ENCODE peak calls at places on chromosomes 6 and 20, in five cellular contexts. Z is HCT116, Q is HepG2, A is SK-N-SH, W is H1. P is an unnamed sample.

GRCh38 chr6:68559052-68559451 is 76.0 kb upstream of the ADGRB3 start:
- DNase-seq in A (peak), Z (no peak), W (no peak), Q (no peak), P (no peak)

GRCh38 chr6:46014511-46015118 is 1.0 kb downstream of the CLIC5 start:
- DNase-seq in A (no peak), W (no peak), Q (no peak), Z (no peak), P (peak)

GRCh38 chr6:159969921-159970320 is 1.0 kb downstream of the IGF2R start:
- DNase-seq in Q (peak), W (no peak), Z (peak), A (peak), P (peak)

GRCh38 chr20:32966382-32966781 is 37.9 kb downstream of the SUN5 start:
- DNase-seq in A (peak), Z (no peak), Q (no peak), W (no peak), P (no peak)

GRCh38 chr6:91081452-91082067 is 494.7 kb upstream of the MAP3K7 start:
- DNase-seq in A (peak), W (no peak), Q (peak), Z (peak), P (peak)

GRCh38 chr6:166493427-166494100 is 92.9 kb downstream of the RAMACL start:
- DNase-seq in W (no peak), Z (no peak), A (no peak), Q (no peak), P (no peak)

GRCh38 chr6:123803456-123803861 is 206 bp upstream of the NKAIN2 start:
- DNase-seq in A (peak), Z (no peak), Q (no peak), W (no peak), P (no peak)

GRCh38 chr6:50823130-50823920 is 4.7 kb downstream of the TFAP2B start:
- DNase-seq in Q (no peak), Z (no peak), A (no peak), W (no peak), P (no peak)

GRCh38 chr20:43389839-43390626 is 67.7 kb upstream of the SRSF6 start:
- DNase-seq in A (peak), W (no peak), Q (no peak), Z (no peak), P (no peak)

GRCh38 chr6:81984599-81984998 is 232.1 kb upstream of the TENT5A start:
- DNase-seq in Q (no peak), Z (no peak), A (no peak), W (no peak), P (no peak)

GRCh38 chr6:48111575-48111974 is 578 bp upstream of the PTCHD4 start:
- DNase-seq in Z (no peak), W (no peak), Q (no peak), A (no peak), P (no peak)

GRCh38 chr6:162409986-162410715 is 317.4 kb downstream of the PRKN start:
- DNase-seq in W (no peak), Q (no peak), Z (no peak), A (no peak), P (no peak)

GRCh38 chr6:166553563-166554271 is 32.8 kb downstream of the RAMACL start:
- DNase-seq in A (no peak), W (no peak), Z (no peak), Q (no peak), P (no peak)

GRCh38 chr20:49867453-49868215 is 47.7 kb downstream of the SPATA2 start:
- DNase-seq in W (no peak), A (no peak), Q (no peak), Z (no peak), P (no peak)

GRCh38 chr6:44969446-44970175 is 358.5 kb upstream of the RUNX2 start:
- DNase-seq in Z (no peak), A (no peak), W (no peak), Q (no peak), P (no peak)

GRCh38 chr6:55925292-55925691 is 49.9 kb upstream of the BMP5 start:
- DNase-seq in W (no peak), A (no peak), Q (no peak), Z (peak), P (no peak)

GRCh38 chr20:51529758-51530157 is 12.8 kb downstream of the NFATC2 start:
- DNase-seq in W (no peak), Q (no peak), Z (no peak), A (no peak), P (no peak)

GRCh38 chr6:169791721-169792131 is 40.3 kb downstream of the ERMARD start:
- DNase-seq in Z (no peak), Q (no peak), A (no peak), W (no peak), P (no peak)

GRCh38 chr6:97658090-97658489 is 375.1 kb upstream of the MMS22L start:
- DNase-seq in A (no peak), W (no peak), Z (no peak), Q (no peak), P (no peak)

GRCh38 chr6:148055410-148055809 is 287.2 kb upstream of the SASH1 start:
- DNase-seq in A (no peak), Q (no peak), W (no peak), Z (no peak), P (no peak)

GRCh38 chr6:159298840-159299239 is 129.6 kb downstream of the FNDC1 start:
- DNase-seq in W (no peak), Q (no peak), Z (no peak), A (no peak), P (no peak)

GRCh38 chr6:26351544-26351953 is 13.4 kb upstream of the BTN3A2 start:
- DNase-seq in A (no peak), Q (peak), W (no peak), Z (peak), P (no peak)

GRCh38 chr20:61821698-61822097 is 244.0 kb downstream of the TAF4 start:
- DNase-seq in W (no peak), Z (no peak), A (no peak), Q (no peak), P (no peak)

GRCh38 chr20:58893355-58894151 is 41.0 kb downstream of the GNAS start:
- DNase-seq in A (no peak), W (no peak), Q (no peak), Z (no peak), P (no peak)

GRCh38 chr20:4235512-4236043 is 220.2 kb upstream of the RNF24 start:
- DNase-seq in Z (no peak), A (no peak), Q (no peak), W (no peak), P (no peak)

GRCh38 chr6:97702226-97702625 is 419.2 kb upstream of the MMS22L start:
- DNase-seq in Q (no peak), W (no peak), Z (no peak), A (peak), P (no peak)

GRCh38 chr6:16669227-16669626 is 92.0 kb downstream of the ATXN1 start:
- DNase-seq in W (no peak), Q (peak), A (no peak), Z (peak), P (no peak)

GRCh38 chr20:37395921-37396519 is 50.1 kb downstream of the SRC start:
- DNase-seq in A (peak), Q (no peak), Z (no peak), W (peak), P (no peak)

GRCh38 chr6:28248916-28249315 is 3.2 kb downstream of the ZKSCAN4 start:
- DNase-seq in Q (no peak), A (no peak), W (no peak), Z (no peak), P (no peak)

GRCh38 chr20:3339076-3339475 is 68.4 kb downstream of the DNAAF9 start:
- DNase-seq in W (no peak), A (no peak), Q (no peak), Z (no peak), P (no peak)

GRCh38 chr20:62359491-62360121 is 7.5 kb downstream of the LAMA5 start:
- DNase-seq in Q (no peak), A (no peak), W (no peak), Z (peak), P (no peak)

GRCh38 chr6:8645212-8645611 is 209.9 kb upstream of the SLC35B3 start:
- DNase-seq in A (no peak), W (no peak), Q (no peak), Z (no peak), P (no peak)

GRCh38 chr6:110415297-110415916 is at the start of gene DDO:
- DNase-seq in A (no peak), Z (no peak), W (no peak), Q (peak), P (peak)

GRCh38 chr6:12962995-12963394 is 246.4 kb downstream of the PHACTR1 start:
- DNase-seq in W (no peak), Q (no peak), Z (no peak), A (no peak), P (no peak)

GRCh38 chr6:38509713-38510112 is 130.0 kb downstream of the BTBD9 start:
- DNase-seq in W (no peak), A (no peak), Z (peak), Q (peak), P (no peak)
- TF ChIP-seq JUND in W (no peak), A (peak), Z (peak), Q (no peak), P (no peak)

DNA sequence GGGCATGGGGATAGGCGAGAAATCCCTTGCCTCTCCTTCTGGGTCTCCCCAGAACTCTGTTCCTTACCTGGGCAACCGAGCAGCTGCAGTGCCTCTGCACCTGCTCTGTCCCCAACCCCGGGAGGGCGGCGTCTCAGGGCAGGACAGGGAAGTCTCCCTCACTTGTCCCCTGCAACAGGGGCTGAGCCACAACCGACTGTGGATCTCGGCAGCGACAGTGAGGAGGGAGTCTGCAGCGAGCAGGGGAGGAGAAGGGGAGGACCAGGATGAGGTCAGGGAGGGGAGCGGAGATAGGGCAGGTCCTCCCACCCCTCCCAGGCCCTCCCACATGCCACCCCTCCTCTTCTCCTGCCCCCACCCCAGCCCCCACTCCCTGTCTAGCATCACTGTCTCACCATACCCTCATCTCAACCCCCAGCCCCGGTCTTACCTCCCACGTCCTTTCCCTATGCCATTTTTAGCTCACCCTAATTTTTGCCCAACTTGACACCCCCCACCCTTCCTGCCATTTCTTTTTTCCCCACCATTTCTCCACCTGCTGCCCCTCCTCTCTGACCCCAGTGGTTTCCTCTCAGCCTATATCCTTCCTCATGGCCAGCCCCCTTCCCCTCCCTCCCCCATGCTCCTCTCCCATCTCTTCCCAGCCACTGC is at the start of gene TNXB:
- DNase-seq in W (no peak), A (peak), Q (no peak), Z (no peak), P (no peak)
- TF ChIP-seq JUND in W (no peak), A (no peak), Q (no peak), Z (no peak), P (no peak)

GRCh38 chr6:2716926-2717700 is 33.6 kb downstream of the MYLK4 start:
- DNase-seq in Z (no peak), Q (no peak), A (no peak), W (no peak), P (no peak)

GRCh38 chr6:2712102-2712501 is 38.6 kb downstream of the MYLK4 start:
- DNase-seq in Q (no peak), Z (no peak), W (no peak), A (no peak), P (no peak)

GRCh38 chr6:2713473-2714358 is 37.0 kb downstream of the MYLK4 start:
- DNase-seq in A (no peak), Q (no peak), Z (no peak), W (no peak), P (peak)

GRCh38 chr6:2715737-2716136 is 35.0 kb downstream of the MYLK4 start:
- DNase-seq in A (no peak), W (no peak), Z (no peak), Q (no peak), P (no peak)

GRCh38 chr6:2714359-2714895 is 36.3 kb downstream of the MYLK4 start:
- DNase-seq in A (no peak), Q (no peak), W (no peak), Z (no peak), P (no peak)
- TF ChIP-seq JUND in A (peak), Q (no peak), W (no peak), Z (no peak), P (no peak)

GRCh38 chr6:34914358-34914757 is 25.3 kb downstream of the ANKS1A start:
- DNase-seq in Q (no peak), W (no peak), A (no peak), Z (no peak), P (no peak)

GRCh38 chr6:34909484-34909883 is 20.4 kb downstream of the ANKS1A start:
- DNase-seq in A (no peak), W (no peak), Q (no peak), Z (no peak), P (no peak)

GRCh38 chr6:34911822-34912221 is 22.8 kb downstream of the ANKS1A start:
- DNase-seq in W (no peak), Z (no peak), Q (no peak), A (no peak), P (no peak)

GRCh38 chr6:34916348-34916967 is 27.4 kb downstream of the ANKS1A start:
- DNase-seq in Z (no peak), W (no peak), Q (no peak), A (no peak), P (no peak)

DNA sequence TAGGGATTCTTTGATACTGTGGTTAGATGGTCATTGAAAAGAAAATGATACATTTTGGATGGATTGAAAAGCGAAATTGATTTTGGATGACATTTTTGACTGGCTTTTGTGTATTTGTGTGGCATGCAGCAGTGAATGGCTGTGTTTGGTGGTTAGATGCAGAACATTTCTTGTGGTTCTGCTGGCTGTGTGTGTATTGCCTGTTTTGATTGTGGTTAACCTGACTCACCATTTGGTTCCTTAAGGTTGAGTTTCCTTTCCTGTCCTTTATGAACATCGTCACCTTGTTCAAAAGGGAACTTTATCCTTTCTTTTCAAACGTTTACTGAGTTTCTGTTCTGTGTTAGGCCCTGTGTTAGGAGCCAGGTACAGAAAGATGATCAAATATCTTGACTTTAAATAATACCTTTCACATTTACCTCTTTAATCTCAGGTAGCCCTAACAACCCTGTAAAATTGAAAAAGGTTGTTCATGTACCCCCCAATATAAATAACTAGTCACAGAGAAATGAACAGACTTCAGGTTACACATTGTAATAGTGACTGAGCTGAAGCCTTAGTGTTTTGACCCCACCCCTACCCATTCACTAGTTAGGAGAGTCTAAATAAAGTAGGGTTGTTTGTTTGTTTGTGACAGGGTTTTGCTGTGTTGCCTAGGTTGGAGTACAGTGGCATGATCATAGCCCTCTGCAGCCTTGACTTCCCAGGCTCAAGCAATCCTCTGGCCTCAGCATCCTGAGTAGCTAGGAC is 23.8 kb downstream of the ANKS1A start:
- DNase-seq in Z (no peak), A (no peak), W (no peak), Q (no peak), P (no peak)
- TF ChIP-seq JUND in Z (no peak), A (peak), W (no peak), Q (no peak), P (no peak)

GRCh38 chr6:19501737-19502245 is 335.4 kb upstream of the ID4 start:
- DNase-seq in Z (no peak), W (no peak), Q (no peak), A (no peak), P (no peak)
- TF ChIP-seq JUND in Z (no peak), W (no peak), Q (no peak), A (no peak), P (no peak)